ENCODE peak calls at places on chromosome 5, in ten cellular contexts. V is left lung, L is OCI-LY7, N is left ventricle myocardium inferior, G is type B pancreatic cell, S is endothelial cell, W is heart right ventricle, Y is stomach, T is GM10248, O is HFF-Myc. H is an unnamed sample.

GRCh38 chr5:181164076-181164952 is 16.9 kb downstream of the OR2V2 start:
- DNase-seq in T (no peak), V (no peak), N (no peak), S (no peak), W (no peak), L (no peak), O (no peak), Y (no peak), G (no peak), H (no peak)

GRCh38 chr5:78005021-78005785 is 229.1 kb upstream of the TBCA start:
- DNase-seq in L (no peak), W (no peak), T (no peak), N (no peak), Y (no peak), S (no peak), O (no peak), V (no peak), G (no peak), H (no peak)

GRCh38 chr5:106959447-106959846 is 711.3 kb downstream of the EFNA5 start:
- DNase-seq in O (no peak), V (no peak), W (no peak), G (no peak), Y (peak), S (no peak), T (no peak), N (no peak), L (no peak), H (no peak)

GRCh38 chr5:176660530-176660859 is 13.2 kb downstream of the TSPAN17 start:
- DNase-seq in G (no peak), V (no peak), S (no peak), N (no peak), Y (no peak), L (no peak), W (no peak), O (no peak), T (no peak), H (no peak)

GRCh38 chr5:77204967-77205366 is 5.5 kb upstream of the PDE8B start:
- DNase-seq in O (no peak), T (no peak), W (no peak), G (no peak), L (no peak), V (no peak), N (no peak), S (no peak), Y (no peak), H (no peak)

GRCh38 chr5:176628406-176629228 is 1.7 kb downstream of the SNCB start:
- DNase-seq in Y (no peak), N (no peak), V (no peak), W (no peak), S (no peak), O (no peak), T (no peak), G (no peak), L (no peak), H (no peak)

GRCh38 chr5:115487750-115488149 is 56.8 kb downstream of the FEM1C start:
- DNase-seq in Y (no peak), L (no peak), O (no peak), S (no peak), V (no peak), W (no peak), T (peak), N (no peak), G (no peak), H (no peak)

GRCh38 chr5:102099766-102100331 is 196.2 kb downstream of the SLCO4C1 start:
- DNase-seq in T (no peak), L (no peak), Y (no peak), N (no peak), W (no peak), V (no peak), O (no peak), G (no peak), S (no peak), H (no peak)

GRCh38 chr5:78273436-78273835 is 21.1 kb downstream of the AP3B1 start:
- DNase-seq in T (no peak), N (no peak), V (no peak), S (no peak), Y (no peak), L (no peak), G (no peak), W (no peak), O (no peak), H (no peak)

GRCh38 chr5:126449751-126450271 is 26.6 kb downstream of the GRAMD2B start:
- DNase-seq in V (no peak), W (peak), S (no peak), T (peak), G (no peak), L (no peak), O (no peak), N (no peak), Y (no peak), H (no peak)

GRCh38 chr5:74075496-74075895 is 449.5 kb downstream of the ARHGEF28 start:
- DNase-seq in S (no peak), Y (no peak), V (no peak), N (no peak), O (no peak), L (no peak), G (no peak), T (no peak), W (no peak), H (no peak)

GRCh38 chr5:88734191-88734640 is 148.8 kb downstream of the MEF2C start:
- DNase-seq in V (peak), W (peak), S (no peak), Y (no peak), T (peak), L (peak), O (no peak), G (no peak), N (no peak), H (no peak)

GRCh38 chr5:138033916-138034315 is 1.0 kb upstream of the FAM13B start:
- DNase-seq in T (no peak), Y (no peak), O (no peak), S (no peak), N (no peak), V (no peak), G (no peak), W (no peak), L (no peak), H (no peak)

GRCh38 chr5:57825026-57825683 is 342.5 kb upstream of the ACTBL2 start:
- DNase-seq in N (no peak), V (no peak), S (no peak), Y (no peak), G (no peak), T (no peak), O (no peak), W (no peak), L (no peak), H (no peak)

GRCh38 chr5:65041296-65042158 is 272.8 kb downstream of the CWC27 start:
- DNase-seq in L (no peak), G (no peak), V (no peak), Y (no peak), N (no peak), O (no peak), S (no peak), W (no peak), T (no peak), H (no peak)

GRCh38 chr5:178069909-178070308 is 43.4 kb upstream of the N4BP3 start:
- DNase-seq in V (no peak), S (peak), W (no peak), L (peak), Y (no peak), N (no peak), T (no peak), G (no peak), O (no peak), H (peak)
- TF ChIP-seq CTCF in V (no peak), S (no peak), W (no peak), L (peak), Y (no peak), N (peak), T (peak), G (peak), O (peak), H (peak)

GRCh38 chr5:135478938-135479337 is 26.8 kb upstream of the TIFAB start:
- DNase-seq in N (no peak), L (no peak), W (no peak), O (no peak), G (no peak), S (no peak), V (no peak), Y (no peak), T (no peak), H (peak)
- TF ChIP-seq CTCF in N (no peak), L (no peak), W (no peak), O (no peak), G (no peak), S (no peak), V (no peak), Y (no peak), T (no peak), H (no peak)

GRCh38 chr5:8340739-8341344 is 471.9 kb downstream of the MTRR start:
- DNase-seq in Y (no peak), L (peak), V (no peak), S (no peak), W (no peak), G (no peak), T (no peak), N (no peak), O (no peak), H (no peak)
- TF ChIP-seq CTCF in Y (peak), L (peak), V (no peak), S (peak), W (peak), G (peak), T (peak), N (peak), O (peak), H (peak)

DNA sequence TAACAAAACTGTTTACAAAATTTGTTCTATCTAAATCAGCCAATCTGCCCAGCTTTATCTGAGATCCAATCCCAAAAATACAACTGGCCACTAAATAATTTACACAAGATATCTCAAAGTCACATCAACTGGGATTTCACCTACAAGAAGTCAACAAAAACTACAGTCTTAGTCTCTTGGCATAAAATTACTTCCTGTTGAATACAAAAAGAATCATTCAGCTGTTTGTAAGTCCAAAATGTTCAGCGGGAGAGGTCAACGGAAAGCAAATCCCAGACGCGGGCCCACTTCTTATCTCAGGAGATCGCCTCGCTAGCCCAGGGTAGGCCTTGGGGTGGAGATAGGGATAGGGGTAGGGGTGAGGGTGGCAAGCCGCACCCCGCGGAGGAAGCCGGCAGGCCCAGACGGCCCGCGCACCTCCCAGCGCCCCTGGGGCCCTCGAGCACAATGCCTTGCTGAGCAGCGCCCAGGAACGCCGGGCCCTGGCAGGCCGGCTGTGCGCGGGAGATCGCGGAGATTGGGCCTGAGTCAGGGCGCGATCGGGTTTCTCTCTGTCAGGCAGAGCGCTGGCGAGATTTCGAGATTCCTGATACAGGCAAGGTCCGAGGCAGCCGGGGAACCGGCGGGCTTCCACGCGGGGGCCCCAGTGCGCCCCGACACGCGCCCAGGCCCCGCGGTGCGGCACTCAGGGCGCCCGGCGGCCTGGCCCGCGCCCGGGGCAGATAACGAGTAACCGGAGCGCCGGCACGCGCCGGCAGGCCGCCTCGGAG is 710 bp downstream of the HINT1 start:
- DNase-seq in N (peak), W (peak), G (peak), T (peak), S (peak), V (peak), Y (peak), L (peak), O (peak), H (no peak)
- TF ChIP-seq CTCF in N (no peak), W (peak), G (no peak), T (peak), S (no peak), V (no peak), Y (no peak), L (peak), O (no peak), H (peak)